ENCODE peak calls at places on chromosome 13, in five cellular contexts. One of them, this sample, is unnamed. For H3K9me3, the result is how much of the 10 kb centered on the place peaks cover.

GRCh38 chr13:89565711-89566110 is 1781.8 kb upstream of the MIR17HG start:
- DNase-seq in ascending aorta: no peak
- DNase-seq in colonic mucosa: no peak
- DNase-seq in uterus: no peak
- DNase-seq in CD8-positive, alpha-beta T cell: no peak
- DNase-seq in this sample: no peak

GRCh38 chr13:99766641-99767045 is 204.9 kb downstream of the ZIC5 start:
- DNase-seq in ascending aorta: no peak
- DNase-seq in colonic mucosa: no peak
- DNase-seq in uterus: no peak
- DNase-seq in CD8-positive, alpha-beta T cell: no peak
- DNase-seq in this sample: no peak

GRCh38 chr13:40452741-40453665 is 213.4 kb downstream of the FOXO1 start:
- DNase-seq in ascending aorta: no peak
- DNase-seq in colonic mucosa: no peak
- DNase-seq in uterus: no peak
- DNase-seq in CD8-positive, alpha-beta T cell: no peak
- DNase-seq in this sample: no peak

GRCh38 chr13:31201341-31202024 is 1.7 kb downstream of the B3GLCT start:
- DNase-seq in ascending aorta: no peak
- DNase-seq in colonic mucosa: no peak
- DNase-seq in uterus: peak
- DNase-seq in CD8-positive, alpha-beta T cell: no peak
- DNase-seq in this sample: no peak

GRCh38 chr13:100537951-100538462 is 50.6 kb downstream of the GGACT start:
- DNase-seq in ascending aorta: no peak
- DNase-seq in colonic mucosa: no peak
- DNase-seq in uterus: no peak
- DNase-seq in CD8-positive, alpha-beta T cell: no peak
- DNase-seq in this sample: no peak

GRCh38 chr13:100300213-100300612 is 211.3 kb downstream of the PCCA start:
- DNase-seq in ascending aorta: no peak
- DNase-seq in colonic mucosa: no peak
- DNase-seq in uterus: no peak
- DNase-seq in CD8-positive, alpha-beta T cell: no peak
- DNase-seq in this sample: no peak

GRCh38 chr13:76398426-76398825 is 487.8 kb downstream of the KCTD12 start:
- DNase-seq in ascending aorta: no peak
- DNase-seq in colonic mucosa: no peak
- DNase-seq in uterus: no peak
- DNase-seq in CD8-positive, alpha-beta T cell: no peak
- DNase-seq in this sample: no peak

GRCh38 chr13:43141685-43142084 is 118.3 kb downstream of the DNAJC15 start:
- DNase-seq in ascending aorta: no peak
- DNase-seq in colonic mucosa: no peak
- DNase-seq in uterus: no peak
- DNase-seq in CD8-positive, alpha-beta T cell: no peak
- DNase-seq in this sample: no peak

GRCh38 chr13:112846411-112847115 is 122.5 kb upstream of the MCF2L start:
- DNase-seq in ascending aorta: no peak
- DNase-seq in colonic mucosa: no peak
- DNase-seq in uterus: no peak
- DNase-seq in CD8-positive, alpha-beta T cell: no peak
- DNase-seq in this sample: no peak

GRCh38 chr13:112885782-112886268 is 83.2 kb upstream of the MCF2L start:
- DNase-seq in ascending aorta: no peak
- DNase-seq in colonic mucosa: peak
- DNase-seq in uterus: peak
- DNase-seq in CD8-positive, alpha-beta T cell: no peak
- DNase-seq in this sample: no peak

GRCh38 chr13:102089177-102089576 is 312.7 kb downstream of the FGF14 start:
- DNase-seq in ascending aorta: no peak
- DNase-seq in colonic mucosa: no peak
- DNase-seq in uterus: no peak
- DNase-seq in CD8-positive, alpha-beta T cell: no peak
- DNase-seq in this sample: no peak

GRCh38 chr13:52862358-52863206 is 14.1 kb upstream of the PCDH8 start:
- DNase-seq in ascending aorta: no peak
- DNase-seq in colonic mucosa: peak
- DNase-seq in uterus: no peak
- DNase-seq in CD8-positive, alpha-beta T cell: no peak
- DNase-seq in this sample: no peak

GRCh38 chr13:32783067-32783466 is 196.8 kb downstream of the PDS5B start:
- DNase-seq in ascending aorta: no peak
- DNase-seq in colonic mucosa: no peak
- DNase-seq in uterus: no peak
- DNase-seq in CD8-positive, alpha-beta T cell: no peak
- DNase-seq in this sample: no peak

GRCh38 chr13:34750078-34750703 is 191.9 kb upstream of the NBEA start:
- DNase-seq in ascending aorta: no peak
- DNase-seq in colonic mucosa: no peak
- DNase-seq in uterus: peak
- DNase-seq in CD8-positive, alpha-beta T cell: no peak
- DNase-seq in this sample: no peak

GRCh38 chr13:113656831-113657671 is 947 bp downstream of the ATP4B start:
- DNase-seq in ascending aorta: no peak
- DNase-seq in colonic mucosa: no peak
- DNase-seq in uterus: peak
- DNase-seq in CD8-positive, alpha-beta T cell: no peak
- DNase-seq in this sample: peak

GRCh38 chr13:67230774-67231480 is 791 bp upstream of the PCDH9 start:
- DNase-seq in ascending aorta: no peak
- DNase-seq in colonic mucosa: peak
- DNase-seq in uterus: peak
- DNase-seq in CD8-positive, alpha-beta T cell: no peak
- DNase-seq in this sample: peak

GRCh38 chr13:101139076-101139475 is 277.2 kb downstream of the NALCN start:
- DNase-seq in ascending aorta: no peak
- DNase-seq in colonic mucosa: no peak
- DNase-seq in uterus: no peak
- DNase-seq in CD8-positive, alpha-beta T cell: no peak
- DNase-seq in this sample: no peak

GRCh38 chr13:73195091-73195490 is 136.3 kb downstream of the KLF5 start:
- DNase-seq in ascending aorta: no peak
- DNase-seq in colonic mucosa: no peak
- DNase-seq in uterus: no peak
- DNase-seq in CD8-positive, alpha-beta T cell: no peak
- DNase-seq in this sample: no peak

GRCh38 chr13:101397742-101398141 is 18.6 kb downstream of the NALCN start:
- DNase-seq in ascending aorta: no peak
- DNase-seq in colonic mucosa: no peak
- DNase-seq in uterus: no peak
- DNase-seq in CD8-positive, alpha-beta T cell: no peak
- DNase-seq in this sample: no peak

GRCh38 chr13:113852536-113853517 is 11.0 kb downstream of the GAS6 start:
- DNase-seq in ascending aorta: no peak
- DNase-seq in colonic mucosa: peak
- DNase-seq in uterus: peak
- DNase-seq in CD8-positive, alpha-beta T cell: no peak
- DNase-seq in this sample: no peak

GRCh38 chr13:82654143-82654542 is 1228.1 kb downstream of the SLITRK1 start:
- DNase-seq in ascending aorta: no peak
- DNase-seq in colonic mucosa: no peak
- DNase-seq in uterus: no peak
- DNase-seq in CD8-positive, alpha-beta T cell: no peak
- DNase-seq in this sample: no peak

GRCh38 chr13:21734961-21735360 is 64.1 kb downstream of the FGF9 start:
- DNase-seq in ascending aorta: no peak
- DNase-seq in colonic mucosa: no peak
- DNase-seq in uterus: no peak
- DNase-seq in CD8-positive, alpha-beta T cell: no peak
- DNase-seq in this sample: no peak

GRCh38 chr13:30816733-30817132 is 81.4 kb downstream of the ALOX5AP start:
- DNase-seq in ascending aorta: no peak
- DNase-seq in colonic mucosa: no peak
- DNase-seq in uterus: no peak
- DNase-seq in CD8-positive, alpha-beta T cell: no peak
- DNase-seq in this sample: no peak

GRCh38 chr13:56019606-56020005 is 1121.1 kb upstream of the PRR20A start:
- DNase-seq in ascending aorta: no peak
- DNase-seq in colonic mucosa: no peak
- DNase-seq in uterus: no peak
- DNase-seq in CD8-positive, alpha-beta T cell: no peak
- DNase-seq in this sample: no peak

GRCh38 chr13:101452519-101453485 is at the start of gene ITGBL1:
- DNase-seq in ascending aorta: no peak
- DNase-seq in colonic mucosa: no peak
- DNase-seq in uterus: no peak
- DNase-seq in CD8-positive, alpha-beta T cell: no peak
- DNase-seq in this sample: no peak

GRCh38 chr13:32932376-32932775 is 83.8 kb upstream of the KL start:
- DNase-seq in ascending aorta: no peak
- DNase-seq in colonic mucosa: no peak
- DNase-seq in uterus: no peak
- DNase-seq in CD8-positive, alpha-beta T cell: no peak
- DNase-seq in this sample: no peak

GRCh38 chr13:39765801-39766463 is 110.5 kb downstream of the COG6 start:
- DNase-seq in ascending aorta: no peak
- DNase-seq in colonic mucosa: peak
- DNase-seq in uterus: peak
- DNase-seq in CD8-positive, alpha-beta T cell: no peak
- DNase-seq in this sample: no peak

GRCh38 chr13:112819111-112819510 is 129.3 kb downstream of the ATP11A start:
- DNase-seq in ascending aorta: no peak
- DNase-seq in colonic mucosa: no peak
- DNase-seq in uterus: no peak
- DNase-seq in CD8-positive, alpha-beta T cell: no peak
- DNase-seq in this sample: no peak

GRCh38 chr13:90008707-90009149 is 1338.8 kb upstream of the MIR17HG start:
- DNase-seq in ascending aorta: no peak
- DNase-seq in colonic mucosa: no peak
- DNase-seq in uterus: no peak
- DNase-seq in CD8-positive, alpha-beta T cell: no peak
- DNase-seq in this sample: no peak

GRCh38 chr13:96053003-96053703 is at the start of gene UGGT2:
- DNase-seq in ascending aorta: peak
- DNase-seq in colonic mucosa: peak
- DNase-seq in uterus: peak
- DNase-seq in CD8-positive, alpha-beta T cell: peak
- DNase-seq in this sample: no peak

DNA sequence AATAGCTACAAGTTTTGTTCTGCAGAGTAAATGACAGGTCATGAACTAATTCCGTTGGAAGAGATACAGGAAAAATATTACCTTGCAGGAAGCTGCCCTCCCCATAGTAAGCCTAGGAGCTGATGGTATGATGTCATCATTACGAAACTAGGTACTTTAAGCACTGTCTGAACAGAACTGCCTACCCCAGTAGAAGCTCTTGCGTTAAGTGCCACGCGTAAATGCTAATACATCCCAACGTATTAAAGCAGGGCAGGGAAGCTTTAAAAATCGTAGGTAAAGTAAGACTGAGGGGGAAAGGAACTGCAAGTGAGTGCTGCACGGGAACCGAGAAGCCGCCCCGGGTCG is 572 bp downstream of the UGGT2 start:
- DNase-seq in ascending aorta: no peak
- DNase-seq in colonic mucosa: no peak
- DNase-seq in uterus: no peak
- DNase-seq in CD8-positive, alpha-beta T cell: no peak
- DNase-seq in this sample: no peak
- H3K9me3 ChIP-seq in ascending aorta: under half
- H3K9me3 ChIP-seq in colonic mucosa: under half
- H3K9me3 ChIP-seq in uterus: under half
- H3K9me3 ChIP-seq in CD8-positive, alpha-beta T cell: under half
- H3K9me3 ChIP-seq in this sample: under half

GRCh38 chr13:80137994-80138393 is 202.9 kb downstream of the SPRY2 start:
- DNase-seq in ascending aorta: no peak
- DNase-seq in colonic mucosa: no peak
- DNase-seq in uterus: no peak
- DNase-seq in CD8-positive, alpha-beta T cell: no peak
- DNase-seq in this sample: no peak

GRCh38 chr13:80132741-80133601 is 208.0 kb downstream of the SPRY2 start:
- DNase-seq in ascending aorta: no peak
- DNase-seq in colonic mucosa: peak
- DNase-seq in uterus: peak
- DNase-seq in CD8-positive, alpha-beta T cell: no peak
- DNase-seq in this sample: no peak

GRCh38 chr13:80133631-80134083 is 207.3 kb downstream of the SPRY2 start:
- DNase-seq in ascending aorta: no peak
- DNase-seq in colonic mucosa: peak
- DNase-seq in uterus: no peak
- DNase-seq in CD8-positive, alpha-beta T cell: no peak
- DNase-seq in this sample: no peak

GRCh38 chr13:80131204-80131603 is 209.7 kb downstream of the SPRY2 start:
- DNase-seq in ascending aorta: no peak
- DNase-seq in colonic mucosa: peak
- DNase-seq in uterus: peak
- DNase-seq in CD8-positive, alpha-beta T cell: no peak
- DNase-seq in this sample: no peak

DNA sequence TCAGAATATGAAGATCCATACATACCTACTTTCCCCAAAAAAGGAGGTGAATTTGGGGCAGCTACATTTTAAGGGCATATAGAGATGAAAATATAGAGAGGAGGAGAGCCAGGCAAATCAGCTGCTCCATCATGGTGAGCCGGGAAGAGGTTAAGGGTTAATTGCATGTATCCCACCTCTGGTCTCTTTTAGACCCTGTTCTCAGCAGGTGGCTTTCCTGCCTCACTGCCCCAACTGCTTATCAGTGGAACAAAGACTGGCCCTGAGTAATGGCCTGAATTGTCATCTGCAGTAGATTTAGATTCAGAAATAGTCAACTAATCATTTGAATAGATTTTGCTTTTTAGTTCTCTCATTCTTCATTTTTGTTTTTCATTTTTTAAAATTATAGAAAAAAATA is 206.6 kb downstream of the SPRY2 start:
- DNase-seq in ascending aorta: no peak
- DNase-seq in colonic mucosa: no peak
- DNase-seq in uterus: no peak
- DNase-seq in CD8-positive, alpha-beta T cell: no peak
- DNase-seq in this sample: no peak
- H3K27ac ChIP-seq in ascending aorta: peak
- H3K27ac ChIP-seq in colonic mucosa: no peak
- H3K27ac ChIP-seq in uterus: peak
- H3K27ac ChIP-seq in CD8-positive, alpha-beta T cell: no peak
- H3K27ac ChIP-seq in this sample: no peak

GRCh38 chr13:49904729-49905456 is 31.2 kb downstream of the SPRYD7 start:
- DNase-seq in ascending aorta: no peak
- DNase-seq in colonic mucosa: no peak
- DNase-seq in uterus: no peak
- DNase-seq in CD8-positive, alpha-beta T cell: no peak
- DNase-seq in this sample: no peak

DNA sequence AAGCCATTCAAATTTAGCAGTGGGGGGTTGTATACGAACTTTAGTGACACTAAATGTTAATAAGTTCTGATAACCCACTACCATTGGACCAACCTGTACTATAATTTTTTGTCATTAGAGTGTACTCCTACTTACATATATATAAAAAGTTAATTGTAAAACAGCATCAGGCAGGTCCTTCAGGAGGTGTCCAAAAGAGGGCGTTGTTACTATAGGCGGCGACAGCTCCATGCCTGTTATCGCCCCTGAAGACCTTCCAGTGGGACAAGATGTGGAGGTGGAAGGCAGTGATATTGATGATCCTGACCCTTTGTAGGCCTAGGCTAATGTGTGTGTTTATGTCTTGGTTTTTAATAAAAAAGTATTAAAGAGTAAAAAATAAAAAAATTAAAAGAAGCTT is 27.5 kb downstream of the SPRYD7 start:
- DNase-seq in ascending aorta: no peak
- DNase-seq in colonic mucosa: no peak
- DNase-seq in uterus: no peak
- DNase-seq in CD8-positive, alpha-beta T cell: no peak
- DNase-seq in this sample: no peak
- TF ChIP-seq CTCF in ascending aorta: no peak
- TF ChIP-seq CTCF in colonic mucosa: no peak
- TF ChIP-seq CTCF in uterus: no peak
- TF ChIP-seq CTCF in CD8-positive, alpha-beta T cell: no peak
- TF ChIP-seq CTCF in this sample: no peak

GRCh38 chr13:19053561-19053960 is 128.1 kb downstream of the TUBA3C start:
- DNase-seq in ascending aorta: no peak
- DNase-seq in colonic mucosa: no peak
- DNase-seq in uterus: no peak
- DNase-seq in CD8-positive, alpha-beta T cell: no peak
- DNase-seq in this sample: no peak
- H3K9me3 ChIP-seq in ascending aorta: under half
- H3K9me3 ChIP-seq in colonic mucosa: under half
- H3K9me3 ChIP-seq in uterus: under half
- H3K9me3 ChIP-seq in CD8-positive, alpha-beta T cell: under half
- H3K9me3 ChIP-seq in this sample: under half